ENCODE peak calls at places on chromosome 13, in five cellular contexts. N is tibial artery, L is fibroblast of mammary gland, O is fibroblast of villous mesenchyme, V is heart left ventricle. D is an unnamed sample.

GRCh38 chr13:112616586-112617381 is 28.8 kb upstream of the TUBGCP3 start:
- DNase-seq in L (peak; percentile 60), O (peak; percentile 59), V (no peak), N (no peak), D (peak; percentile 64)

GRCh38 chr13:26497991-26498423 is 59.5 kb upstream of the WASF3 start:
- DNase-seq in N (no peak), V (no peak), O (peak; percentile 17), L (peak; percentile 95), D (peak; percentile 96)

GRCh38 chr13:99363391-99363790 is 56.2 kb upstream of the GPR183 start:
- DNase-seq in O (no peak), N (no peak), V (no peak), L (no peak), D (no peak)

GRCh38 chr13:52395704-52396103 is 10.3 kb downstream of the THSD1 start:
- DNase-seq in O (no peak), N (no peak), L (no peak), V (no peak), D (no peak)

GRCh38 chr13:44899967-44900366 is 89.3 kb downstream of the NUFIP1 start:
- DNase-seq in O (no peak), L (no peak), N (no peak), V (no peak), D (no peak)

GRCh38 chr13:80040219-80040976 is 300.5 kb downstream of the SPRY2 start:
- DNase-seq in N (no peak), V (no peak), L (peak; percentile 100), O (peak; percentile 86), D (peak; percentile 98)

GRCh38 chr13:69553976-69554375 is 553.6 kb upstream of the ATXN8OS start:
- DNase-seq in N (no peak), L (no peak), O (no peak), V (no peak), D (no peak)

GRCh38 chr13:98295371-98295770 is 118.3 kb upstream of the RNF113B start:
- DNase-seq in V (no peak), N (no peak), L (peak; percentile 30), O (peak; percentile 65), D (no peak)

GRCh38 chr13:28684257-28684656 is 25.3 kb downstream of the POMP start:
- DNase-seq in V (no peak), N (no peak), O (no peak), L (no peak), D (no peak)

GRCh38 chr13:85806553-85807175 is 7.4 kb upstream of the SLITRK6 start:
- DNase-seq in N (no peak), V (no peak), O (peak; percentile 36), L (peak; percentile 63), D (peak; percentile 72)

GRCh38 chr13:96089749-96090239 is at the start of gene HS6ST3:
- DNase-seq in V (peak; percentile 16), N (no peak), L (no peak), O (no peak), D (peak; percentile 9)

GRCh38 chr13:87878706-87879105 is 207.5 kb downstream of the SLITRK5 start:
- DNase-seq in V (no peak), L (no peak), O (no peak), N (no peak), D (no peak)

DNA sequence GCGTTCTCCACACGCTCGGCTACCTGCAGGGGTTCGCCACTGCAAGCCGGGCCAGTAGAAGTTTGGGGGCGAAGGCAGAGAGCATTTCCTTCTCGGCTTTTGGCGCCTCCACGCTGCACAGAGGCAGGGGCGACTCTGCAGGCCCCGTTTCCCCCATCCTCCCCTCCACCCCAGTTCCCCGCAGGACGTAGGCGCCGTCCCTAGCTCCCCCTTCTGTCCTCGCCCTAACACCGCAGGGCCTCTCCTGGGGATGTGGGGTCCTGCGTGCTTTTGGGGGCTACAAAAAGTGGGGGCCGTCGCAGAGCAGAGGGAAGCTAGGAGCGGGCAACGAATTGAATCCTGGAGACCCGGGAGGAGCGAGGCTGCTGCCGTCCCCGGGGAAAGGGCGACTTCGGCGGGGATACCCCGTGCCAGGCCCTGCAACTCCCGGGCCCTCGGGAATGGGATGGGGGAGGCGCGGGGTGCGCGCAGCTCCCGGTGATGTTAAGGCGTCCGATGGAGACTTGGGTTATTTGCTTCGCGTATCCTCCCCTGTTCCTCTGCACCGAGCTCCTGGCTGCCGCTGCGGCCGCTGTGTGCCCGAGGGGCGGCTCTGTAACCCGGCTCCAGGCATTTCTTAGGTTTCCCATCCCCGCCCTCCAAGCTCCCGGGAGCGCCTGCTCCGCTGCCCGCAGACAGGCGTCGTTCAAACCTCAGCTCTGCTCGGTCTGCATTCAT is 255.9 kb upstream of the SOX21 start:
- DNase-seq in L (no peak), N (no peak), V (no peak), O (peak; percentile 4), D (no peak)
- TF ChIP-seq CTCF in L (no peak), N (no peak), V (no peak), O (no peak), D (no peak)

GRCh38 chr13:56356690-56357089 is 784.0 kb upstream of the PRR20A start:
- DNase-seq in N (no peak), V (no peak), L (no peak), O (no peak), D (no peak)
- H3K4me3 ChIP-seq in N (no peak overlapping the region), V (no peak overlapping the region), L (no peak overlapping the region), O (no peak overlapping the region), D (no peak overlapping the region)

GRCh38 chr13:47859129-47859528 is 141.9 kb downstream of the SUCLA2 start:
- DNase-seq in O (peak; percentile 8), N (no peak), L (peak; percentile 40), V (no peak), D (no peak)
- TF ChIP-seq CTCF in O (no peak), N (no peak), L (peak; percentile 7), V (no peak), D (no peak)

GRCh38 chr13:107450426-107450825 is 764.9 kb downstream of the LIG4 start:
- DNase-seq in N (no peak), O (peak; percentile 20), L (peak; percentile 5), V (no peak), D (peak; percentile 21)
- H3K4me3 ChIP-seq in N (no peak overlapping the region), O (no peak overlapping the region), L (no peak overlapping the region), V (no peak overlapping the region), D (no peak overlapping the region)

GRCh38 chr13:22102237-22102636 is 431.4 kb downstream of the FGF9 start:
- DNase-seq in O (no peak), V (no peak), L (no peak), N (no peak), D (no peak)
- TF ChIP-seq CTCF in O (no peak), V (no peak), L (no peak), N (peak; percentile 12), D (no peak)

DNA sequence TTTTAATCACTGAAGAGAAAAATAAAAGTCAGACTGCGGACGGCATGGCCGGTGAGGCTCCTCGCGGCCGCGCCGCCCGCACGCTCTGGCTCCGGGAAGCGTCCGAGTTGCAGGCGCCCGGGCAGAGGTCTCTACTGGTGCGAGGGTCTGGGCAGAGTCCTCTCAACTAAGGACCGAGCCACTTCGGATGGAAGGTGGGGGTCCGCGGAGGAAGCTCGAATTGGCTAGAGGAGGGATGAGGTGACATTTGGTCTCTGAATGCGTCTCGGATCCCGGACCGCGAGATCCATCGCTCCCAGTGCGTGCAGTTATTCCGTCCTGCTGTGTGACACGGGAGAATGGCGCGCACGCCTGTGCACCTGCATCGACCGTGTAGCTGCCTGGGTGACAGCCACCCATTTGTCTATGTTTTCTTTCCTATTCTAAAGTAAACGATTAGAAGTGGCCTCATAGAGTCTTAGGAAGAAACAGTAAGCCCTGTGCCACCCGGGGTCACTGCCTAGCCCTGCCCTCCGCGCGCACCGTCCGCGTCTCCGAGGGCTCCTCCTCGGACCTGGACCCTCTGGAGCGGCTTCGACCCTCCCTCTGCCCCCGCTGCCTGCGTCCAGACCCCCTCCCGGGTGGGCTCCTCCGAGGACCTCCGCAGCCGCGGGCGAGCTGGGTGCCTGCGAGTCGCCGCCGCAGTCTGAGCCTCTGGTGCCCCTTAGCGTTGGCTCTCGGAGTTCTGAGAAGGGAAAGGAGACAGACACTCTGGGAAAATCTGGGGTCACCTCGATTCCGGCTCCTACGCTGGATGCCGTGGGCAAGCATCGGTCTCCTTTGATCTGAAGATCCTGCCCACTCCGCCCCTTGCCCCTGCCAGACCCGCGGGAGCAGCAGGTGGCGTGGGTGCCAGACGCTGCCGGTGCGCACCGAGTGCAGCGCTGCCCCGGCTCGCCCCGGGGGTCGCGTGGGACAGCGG is 347.4 kb downstream of the LIG4 start:
- DNase-seq in N (no peak), L (peak; percentile 17), V (no peak), O (peak; percentile 36), D (peak; percentile 48)
- H3K4me3 ChIP-seq in N (peak overlapping the region; percentile 56), L (peak overlapping the region; percentile 42), V (peak overlapping the region; percentile 48), O (peak overlapping the region; percentile 59), D (peak overlapping the region; percentile 47)

GRCh38 chr13:70959376-70959775 is 851.1 kb upstream of the KLHL1 start:
- DNase-seq in L (no peak), O (no peak), V (no peak), N (no peak), D (no peak)

GRCh38 chr13:70964124-70964523 is 855.9 kb upstream of the KLHL1 start:
- DNase-seq in N (no peak), O (no peak), L (no peak), V (no peak), D (no peak)

DNA sequence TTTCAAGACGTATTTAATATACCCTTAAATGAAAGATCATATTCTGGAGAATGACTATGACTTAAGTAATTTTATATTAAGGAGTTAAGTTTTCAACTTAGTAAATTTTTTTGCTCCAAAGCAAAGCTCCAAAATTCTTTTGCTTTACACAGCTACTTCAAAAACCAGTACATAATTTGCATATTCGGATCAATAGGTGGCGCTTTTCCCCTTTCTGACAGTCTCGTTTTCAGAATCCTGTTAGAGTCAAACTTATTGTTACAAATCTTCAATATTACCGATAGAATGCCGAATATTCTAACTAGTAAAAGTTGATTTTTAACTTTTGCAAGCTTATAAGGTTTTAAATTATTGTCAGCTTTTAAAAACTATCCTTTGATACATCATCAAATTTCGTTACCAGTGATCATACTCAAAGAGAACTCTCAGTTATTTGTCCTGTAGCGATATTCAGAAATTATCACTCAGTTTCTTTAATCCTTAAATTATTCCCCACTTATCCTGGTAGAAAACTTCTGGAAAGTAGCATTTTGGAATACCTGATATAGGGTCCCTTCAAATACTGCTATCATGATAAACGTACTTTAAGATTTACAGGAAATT is 852.7 kb upstream of the KLHL1 start:
- DNase-seq in V (no peak), L (peak; percentile 28), O (peak; percentile 30), N (no peak), D (peak; percentile 59)
- TF ChIP-seq CTCF in V (peak; percentile 48), L (peak; percentile 59), O (peak; percentile 52), N (peak; percentile 23), D (peak; percentile 55)

D was measured in cardiac fibroblast.